ENCODE peak calls at places on chromosome 20, in five cellular contexts. P is anterior cingulate cortex; G is CD4-positive, CD25-positive, alpha-beta regulatory T cell; F is left colon; K is KBM-7. B is an unnamed sample.

GRCh38 chr20:63177134-63177784 is 38.7 kb downstream of the YTHDF1 start:
- DNase-seq in P (peak), G (no peak), F (no peak), K (no peak), B (peak)

GRCh38 chr20:46791722-46792416 is 82.4 kb downstream of the SLC2A10 start:
- DNase-seq in P (no peak), G (no peak), K (no peak), F (no peak), B (no peak)

GRCh38 chr20:25540273-25540672 is 45.1 kb downstream of the NINL start:
- DNase-seq in G (no peak), F (peak), P (no peak), K (no peak), B (no peak)

GRCh38 chr20:18628330-18628941 is 40.6 kb downstream of the DTD1 start:
- DNase-seq in K (peak), G (no peak), P (no peak), F (peak), B (peak)

GRCh38 chr20:41145317-41145716 is 8.0 kb downstream of the PLCG1 start:
- DNase-seq in P (no peak), F (no peak), G (no peak), K (no peak), B (no peak)

GRCh38 chr20:58538752-58539151 is 23.6 kb upstream of the APCDD1L start:
- DNase-seq in G (no peak), F (no peak), K (no peak), P (no peak), B (no peak)

GRCh38 chr20:51732454-51732791 is 35.8 kb downstream of the ATP9A start:
- DNase-seq in K (no peak), F (no peak), P (no peak), G (no peak), B (no peak)

GRCh38 chr20:4613718-4614620 is 107.7 kb upstream of the PRND start:
- DNase-seq in K (peak), G (peak), P (peak), F (peak), B (peak)

GRCh38 chr20:50911030-50911429 is 20.2 kb downstream of the ADNP start:
- DNase-seq in K (no peak), P (no peak), F (no peak), G (no peak), B (no peak)

GRCh38 chr20:50613438-50614169 is 77.7 kb downstream of the RIPOR3 start:
- DNase-seq in P (no peak), K (no peak), F (no peak), G (no peak), B (no peak)

GRCh38 chr20:41342474-41343464 is 2.1 kb downstream of the LPIN3 start:
- DNase-seq in G (no peak), K (no peak), P (no peak), F (no peak), B (no peak)

GRCh38 chr20:38271609-38272120 is 11.1 kb upstream of the KIAA1755 start:
- DNase-seq in P (no peak), G (no peak), K (no peak), F (no peak), B (no peak)

GRCh38 chr20:40489886-40490285 is 199.2 kb downstream of the MAFB start:
- DNase-seq in K (no peak), G (no peak), P (no peak), F (no peak), B (no peak)

GRCh38 chr20:36855241-36855657 is 20.7 kb upstream of the TLDC2 start:
- DNase-seq in P (no peak), K (no peak), F (no peak), G (no peak), B (no peak)

GRCh38 chr20:17796096-17796563 is 96.4 kb downstream of the BANF2 start:
- DNase-seq in K (no peak), G (no peak), F (no peak), P (no peak), B (peak)

GRCh38 chr20:43564993-43565757 is 6.3 kb downstream of the SGK2 start:
- DNase-seq in G (no peak), K (no peak), P (peak), F (no peak), B (no peak)

GRCh38 chr20:23049933-23050838 is 714 bp upstream of the THBD start:
- DNase-seq in K (peak), F (peak), G (no peak), P (no peak), B (peak)

B was measured in erythroblast.